ENCODE peak calls at places on chromosomes 4 and X, in nine cellular contexts. M is mucosa of descending colon, F is tibial artery, E is stomach, V is brain microvascular endothelial cell, U is colonic mucosa, I is fibroblast of lung, B is heart right ventricle, O is cardiac muscle cell. P is an unnamed sample.

GRCh38 chr4:119932277-119932676 is 134.4 kb downstream of the MAD2L1 start:
- DNase-seq in M (no peak), F (no peak), E (no peak), V (no peak), U (no peak), I (no peak), B (no peak), O (no peak), P (no peak)

GRCh38 chr4:67713531-67714247 is 12.7 kb upstream of the UBA6 start:
- DNase-seq in M (no peak), F (no peak), E (no peak), V (peak), U (no peak), I (peak), B (no peak), O (no peak), P (no peak)

GRCh38 chr4:10569491-10569890 is 112.3 kb upstream of the ZNF518B start:
- DNase-seq in M (no peak), F (no peak), E (no peak), V (no peak), U (no peak), I (no peak), B (no peak), O (no peak), P (no peak)

GRCh38 chr4:78081541-78081940 is 24.4 kb downstream of the FRAS1 start:
- DNase-seq in M (no peak), F (no peak), E (no peak), V (no peak), U (no peak), I (no peak), B (no peak), O (no peak), P (no peak)

GRCh38 chrX:44400588-44400987 is 57.1 kb upstream of the EFHC2 start:
- DNase-seq in M (no peak), F (no peak), E (no peak), V (peak), U (no peak), I (peak), B (no peak), O (no peak), P (no peak)

GRCh38 chr4:2441393-2442174 is 22.8 kb downstream of the CFAP99 start:
- DNase-seq in M (peak), F (no peak), E (peak), V (peak), U (peak), I (peak), B (peak), O (peak), P (peak)

GRCh38 chr4:152901205-152901604 is 34.9 kb upstream of the FHDC1 start:
- DNase-seq in M (no peak), F (no peak), E (no peak), V (no peak), U (no peak), I (no peak), B (no peak), O (no peak), P (no peak)

GRCh38 chr4:144575181-144575580 is 70.8 kb upstream of the HHIP start:
- DNase-seq in M (no peak), F (no peak), E (no peak), V (no peak), U (no peak), I (no peak), B (no peak), O (peak), P (no peak)

GRCh38 chrX:136814847-136815634 is 34.3 kb upstream of the ARHGEF6 start:
- DNase-seq in M (no peak), F (no peak), E (no peak), V (no peak), U (no peak), I (no peak), B (no peak), O (no peak), P (no peak)

GRCh38 chrX:153970398-153971123 is 1.1 kb downstream of the HCFC1 start:
- DNase-seq in M (no peak), F (peak), E (no peak), V (peak), U (peak), I (peak), B (no peak), O (peak), P (no peak)

GRCh38 chr4:54657556-54658313 is at the start of gene KIT:
- DNase-seq in M (peak), F (peak), E (peak), V (peak), U (peak), I (peak), B (peak), O (peak), P (no peak)

GRCh38 chr4:56908206-56909082 is 744 bp downstream of the REST start:
- DNase-seq in M (peak), F (peak), E (peak), V (peak), U (peak), I (peak), B (peak), O (peak), P (peak)

GRCh38 chr4:53589511-53589910 is 1.8 kb downstream of the LNX1 start:
- DNase-seq in M (no peak), F (no peak), E (no peak), V (no peak), U (no peak), I (no peak), B (no peak), O (no peak), P (no peak)

GRCh38 chr4:6781561-6781960 is 966 bp upstream of the KIAA0232 start:
- DNase-seq in M (no peak), F (no peak), E (no peak), V (no peak), U (no peak), I (no peak), B (no peak), O (no peak), P (no peak)

GRCh38 chr4:6785572-6785925 is 3.0 kb downstream of the KIAA0232 start:
- DNase-seq in M (no peak), F (no peak), E (no peak), V (no peak), U (no peak), I (no peak), B (no peak), O (no peak), P (no peak)

GRCh38 chr4:6782147-6782845 is at the start of gene KIAA0232:
- DNase-seq in M (peak), F (peak), E (peak), V (peak), U (peak), I (peak), B (peak), O (peak), P (peak)

GRCh38 chr4:6782846-6783110 is 251 bp downstream of the KIAA0232 start:
- DNase-seq in M (no peak), F (no peak), E (no peak), V (no peak), U (no peak), I (no peak), B (no peak), O (no peak), P (no peak)

DNA sequence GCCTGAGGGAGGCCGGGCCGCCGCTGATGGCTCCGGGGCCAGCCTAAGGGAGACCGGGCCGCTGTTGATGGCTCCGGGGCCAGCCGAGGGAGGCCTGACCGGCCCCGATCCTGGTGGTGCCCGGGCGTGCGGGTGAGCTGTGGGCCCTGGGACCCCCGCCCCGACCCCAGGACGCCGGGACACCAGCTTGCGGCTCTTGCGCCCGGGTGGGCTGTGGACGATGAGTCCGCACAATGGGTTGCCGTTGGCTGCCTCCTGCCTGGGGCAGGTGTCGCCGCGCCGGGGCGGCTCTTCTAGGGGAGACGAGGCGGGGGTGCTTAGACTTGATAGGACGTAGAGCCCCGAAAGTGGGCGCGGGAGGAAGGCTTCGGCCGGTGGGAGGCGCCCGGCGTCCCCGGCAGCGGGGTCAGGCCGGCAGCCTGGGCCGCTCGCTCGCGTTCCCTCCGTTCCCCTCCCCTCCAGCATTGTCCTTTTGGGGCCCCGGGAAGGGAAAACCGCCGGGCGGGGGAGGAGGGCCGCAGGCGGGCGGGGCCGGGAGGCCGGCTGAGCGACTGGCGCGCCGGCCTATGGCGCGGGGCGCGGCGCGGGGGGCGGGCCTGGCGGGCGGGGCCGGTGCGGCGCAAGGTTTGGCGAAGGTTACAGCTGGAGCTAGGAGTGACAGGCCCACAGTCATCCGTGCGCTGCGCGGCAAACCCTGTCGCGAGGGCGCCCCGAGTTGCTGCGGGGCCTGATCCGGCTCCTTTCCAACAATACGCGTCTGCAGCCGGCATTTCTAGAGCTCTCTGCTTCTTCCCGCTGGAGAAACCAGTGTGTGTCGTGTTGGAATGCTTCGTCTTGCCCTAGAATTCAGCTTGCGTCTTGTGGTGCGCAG is 819 bp downstream of the KIAA0232 start:
- DNase-seq in M (peak), F (peak), E (peak), V (peak), U (peak), I (peak), B (peak), O (peak), P (peak)
- TF ChIP-seq CTCF in M (no peak), F (no peak), E (no peak), V (peak), U (no peak), I (peak), B (no peak), O (no peak), P (no peak)

GRCh38 chrX:132425744-132426318 is 63.0 kb downstream of the MBNL3 start:
- DNase-seq in M (no peak), F (no peak), E (no peak), V (no peak), U (no peak), I (no peak), B (no peak), O (no peak), P (no peak)

GRCh38 chrX:132423323-132423722 is 65.5 kb downstream of the MBNL3 start:
- DNase-seq in M (no peak), F (no peak), E (no peak), V (no peak), U (no peak), I (no peak), B (no peak), O (no peak), P (no peak)

GRCh38 chrX:132426695-132427281 is 62.0 kb downstream of the MBNL3 start:
- DNase-seq in M (no peak), F (no peak), E (no peak), V (no peak), U (no peak), I (peak), B (no peak), O (no peak), P (no peak)
- TF ChIP-seq CTCF in M (no peak), F (no peak), E (no peak), V (no peak), U (no peak), I (no peak), B (no peak), O (no peak), P (no peak)

DNA sequence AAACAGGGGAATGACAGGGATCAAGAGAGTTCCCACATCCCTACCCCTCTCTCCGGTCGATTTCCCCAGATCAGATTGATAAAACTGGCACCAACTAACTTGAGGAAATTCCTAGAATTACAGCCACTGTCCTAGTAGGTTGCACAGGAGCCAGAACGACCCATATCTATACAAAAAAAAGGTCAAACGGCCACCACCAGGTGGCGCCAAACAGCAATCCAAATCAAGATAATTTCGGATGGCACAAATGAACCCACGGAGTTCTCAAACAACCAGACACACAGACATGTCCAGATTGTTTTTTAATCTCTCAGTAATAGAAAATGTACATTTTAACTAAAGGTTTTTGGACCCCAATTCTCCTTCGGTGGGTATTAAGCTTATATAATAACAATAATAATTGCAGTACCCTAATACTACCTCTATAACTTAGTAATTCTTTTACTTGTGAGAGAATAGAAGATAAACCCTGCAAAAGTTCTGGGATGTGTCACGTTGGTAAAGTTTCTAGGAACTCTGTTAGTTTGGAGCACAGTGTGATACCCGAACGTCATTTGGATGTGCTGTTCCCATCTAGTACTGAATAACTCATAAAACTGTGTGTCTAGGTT is 212.6 kb downstream of the SPOCK3 start:
- DNase-seq in M (peak), F (peak), E (peak), V (peak), U (peak), I (peak), B (peak), O (peak), P (peak)
- TF ChIP-seq CTCF in M (peak), F (peak), E (no peak), V (peak), U (peak), I (peak), B (peak), O (peak), P (peak)

DNA sequence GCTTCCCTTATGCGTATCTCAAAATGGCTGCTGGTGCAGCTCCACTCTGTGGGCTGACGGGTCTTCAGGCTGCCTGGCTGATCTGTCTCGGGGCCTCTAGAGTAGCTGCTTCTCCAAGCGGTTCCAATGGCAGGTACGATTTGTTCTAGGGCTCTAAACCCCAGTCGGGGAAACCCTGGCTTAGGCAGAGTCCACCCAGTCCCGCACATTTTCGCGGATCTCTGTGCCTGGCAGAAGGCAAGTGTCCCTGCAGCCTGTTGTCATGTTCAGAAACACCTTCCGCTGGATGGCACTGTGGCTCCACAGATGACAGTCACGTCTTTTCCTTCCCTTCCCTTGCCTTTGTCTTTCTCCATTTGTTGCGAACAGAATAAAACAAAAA is 54.4 kb downstream of the NBDY start:
- DNase-seq in M (no peak), F (no peak), E (peak), V (no peak), U (peak), I (no peak), B (no peak), O (no peak), P (no peak)
- TF ChIP-seq CTCF in M (no peak), F (no peak), E (no peak), V (no peak), U (peak), I (no peak), B (peak), O (no peak), P (no peak)

GRCh38 chr4:175622887-175623286 is 189.2 kb downstream of the GPM6A start:
- DNase-seq in M (no peak), F (no peak), E (no peak), V (peak), U (no peak), I (peak), B (no peak), O (peak), P (no peak)
- TF ChIP-seq CTCF in M (no peak), F (no peak), E (no peak), V (peak), U (no peak), I (no peak), B (no peak), O (no peak), P (no peak)

GRCh38 chr4:118014831-118015230 is 19.5 kb upstream of the NDST3 start:
- DNase-seq in M (no peak), F (no peak), E (no peak), V (no peak), U (no peak), I (no peak), B (no peak), O (no peak), P (no peak)

DNA sequence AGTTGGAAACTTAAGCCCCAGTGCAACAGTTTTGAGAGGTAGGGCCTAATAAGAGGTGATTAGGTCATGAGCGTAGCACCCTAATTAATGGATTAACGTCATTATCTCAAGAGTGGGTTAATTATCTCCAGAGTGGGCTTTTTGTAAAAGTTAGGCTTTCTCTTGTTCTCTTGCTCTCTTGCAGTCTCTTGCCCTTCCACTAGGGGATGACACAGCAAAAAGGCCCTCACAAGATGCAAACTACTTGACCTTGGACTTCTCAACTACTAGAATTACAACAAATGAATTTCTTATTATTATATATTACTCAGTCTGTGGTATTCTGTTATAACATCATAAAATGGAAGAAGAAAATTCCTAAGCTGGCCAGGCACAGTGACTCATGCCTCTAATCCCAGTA is 22.1 kb upstream of the NDST3 start:
- DNase-seq in M (no peak), F (no peak), E (no peak), V (no peak), U (no peak), I (peak), B (no peak), O (no peak), P (no peak)
- TF ChIP-seq CTCF in M (no peak), F (no peak), E (no peak), V (peak), U (no peak), I (peak), B (peak), O (no peak), P (no peak)